ENCODE peak calls at places on chromosomes 1 and 21, in eight cellular contexts. V, F, D, P, U, X, A and N are unnamed samples.

GRCh38 chr1:3908886-3909517 is 8.9 kb upstream of the C1orf174 start:
- DNase-seq in V (no peak), U (no peak), X (no peak), F (no peak), P (no peak), D (no peak), A (no peak), N (no peak)

GRCh38 chr1:205226868-205227583 is 720 bp upstream of the TMCC2 start:
- DNase-seq in P (no peak), D (no peak), U (peak), X (no peak), V (no peak), F (no peak), A (no peak), N (no peak)

GRCh38 chr1:43558346-43558841 is 27.7 kb downstream of the PTPRF start:
- DNase-seq in U (no peak), V (no peak), F (peak), D (no peak), X (no peak), A (no peak), P (no peak), N (no peak)

GRCh38 chr1:222653178-222653827 is 35.4 kb downstream of the MIA3 start:
- DNase-seq in D (no peak), U (no peak), F (no peak), P (no peak), X (no peak), V (no peak), A (no peak), N (no peak)

GRCh38 chr1:155729031-155729898 is 40.4 kb downstream of the DAP3 start:
- DNase-seq in P (peak), D (no peak), V (peak), F (peak), X (peak), U (peak), A (no peak), N (no peak)

GRCh38 chr1:6423321-6423999 is 1.1 kb upstream of the ESPN start:
- DNase-seq in V (peak), F (no peak), U (peak), P (peak), A (peak), X (peak), D (peak), N (peak)

GRCh38 chr1:15323351-15323988 is 76.4 kb downstream of the FHAD1 start:
- DNase-seq in U (peak), A (peak), P (peak), F (no peak), V (peak), D (peak), X (peak), N (peak)

GRCh38 chr1:73781257-73781656 is 416.7 kb downstream of the LRRIQ3 start:
- DNase-seq in A (no peak), U (no peak), D (no peak), V (no peak), X (no peak), F (no peak), P (no peak), N (no peak)

GRCh38 chr1:1948783-1949182 is 29.7 kb upstream of the TMEM52 start:
- DNase-seq in D (no peak), U (no peak), V (no peak), A (no peak), P (no peak), X (no peak), F (no peak), N (no peak)

GRCh38 chr1:112849425-112849966 is 106.5 kb downstream of the SLC16A1 start:
- DNase-seq in A (no peak), F (no peak), U (peak), D (no peak), V (peak), P (no peak), X (peak), N (no peak)

GRCh38 chr21:46050651-46051378 is 47.1 kb upstream of the COL6A2 start:
- DNase-seq in D (no peak), A (no peak), F (no peak), U (no peak), X (no peak), V (no peak), P (no peak), N (no peak)

GRCh38 chr21:34630536-34631143 is 15.7 kb upstream of the RCAN1 start:
- DNase-seq in A (no peak), X (no peak), V (peak), D (no peak), U (peak), F (no peak), P (peak), N (no peak)

GRCh38 chr1:114075546-114076249 is 78.0 kb downstream of the SYT6 start:
- DNase-seq in P (no peak), V (no peak), U (no peak), F (no peak), A (no peak), X (no peak), D (no peak), N (no peak)

GRCh38 chr1:189662190-189662589 is 815.5 kb downstream of the BRINP3 start:
- DNase-seq in D (no peak), A (no peak), P (no peak), V (no peak), F (no peak), X (no peak), U (no peak), N (no peak)

GRCh38 chr1:246947255-246947654 is 15.5 kb upstream of the AHCTF1 start:
- DNase-seq in X (no peak), F (no peak), P (no peak), D (no peak), A (no peak), U (no peak), V (peak), N (no peak)

GRCh38 chr1:40477680-40478057 is 579 bp downstream of the ZFP69 start:
- DNase-seq in F (no peak), P (peak), V (peak), X (no peak), U (peak), D (no peak), A (no peak), N (no peak)

GRCh38 chr21:31203371-31204054 is 140.5 kb downstream of the TIAM1 start:
- DNase-seq in V (no peak), F (no peak), X (no peak), D (no peak), P (no peak), A (no peak), U (no peak), N (no peak)

GRCh38 chr1:225733254-225733653 is 44.4 kb upstream of the SRP9 start:
- DNase-seq in A (no peak), D (no peak), F (no peak), X (peak), U (peak), V (no peak), P (no peak), N (no peak)

GRCh38 chr21:29433366-29434059 is 134.8 kb downstream of the BACH1 start:
- DNase-seq in V (no peak), A (no peak), F (no peak), D (no peak), P (no peak), X (no peak), U (no peak), N (no peak)

GRCh38 chr1:31830511-31830910 is 14.7 kb upstream of the SPOCD1 start:
- DNase-seq in V (no peak), X (no peak), U (peak), D (no peak), F (no peak), A (no peak), P (no peak), N (no peak)

GRCh38 chr1:157403203-157403602 is 149.1 kb downstream of the FCRL5 start:
- DNase-seq in A (no peak), F (no peak), V (no peak), P (peak), D (no peak), X (no peak), U (no peak), N (no peak)

GRCh38 chr1:181496759-181497158 is 13.4 kb downstream of the CACNA1E start:
- DNase-seq in A (no peak), F (no peak), P (no peak), D (no peak), V (no peak), U (no peak), X (no peak), N (no peak)

GRCh38 chr1:22105611-22106207 is 37.2 kb downstream of the WNT4 start:
- DNase-seq in V (peak), X (no peak), U (peak), P (peak), F (no peak), A (no peak), D (no peak), N (no peak)

GRCh38 chr1:153956997-153957715 is 1.3 kb downstream of the CRTC2 start:
- DNase-seq in D (no peak), U (no peak), A (no peak), P (no peak), X (no peak), F (no peak), V (no peak), N (no peak)

GRCh38 chr1:154552036-154552435 is 6.4 kb downstream of the UBE2Q1 start:
- DNase-seq in F (no peak), D (no peak), A (no peak), P (no peak), X (no peak), U (no peak), V (no peak), N (no peak)

GRCh38 chr1:56295949-56296929 is 283.1 kb downstream of the PLPP3 start:
- DNase-seq in P (no peak), A (no peak), V (no peak), X (no peak), U (no peak), F (no peak), D (no peak), N (no peak)

GRCh38 chr1:58768971-58769808 is 14.7 kb downstream of the JUN start:
- DNase-seq in A (peak), P (peak), V (peak), U (peak), X (peak), F (no peak), D (no peak), N (no peak)

GRCh38 chr1:167695756-167696561 is 25.8 kb upstream of the MPZL1 start:
- DNase-seq in U (no peak), D (no peak), P (no peak), V (no peak), A (no peak), X (no peak), F (no peak), N (no peak)

GRCh38 chr1:29136463-29136915 is 12.8 kb upstream of the TMEM200B start:
- DNase-seq in D (no peak), A (no peak), P (peak), V (no peak), X (peak), U (no peak), F (no peak), N (no peak)

GRCh38 chr1:204155881-204156280 is 4.0 kb upstream of the ETNK2 start:
- DNase-seq in V (no peak), P (no peak), F (no peak), X (no peak), U (no peak), A (no peak), D (no peak), N (no peak)

GRCh38 chr1:12142891-12143630 is 23.7 kb upstream of the TNFRSF1B start:
- DNase-seq in U (no peak), F (no peak), D (no peak), V (no peak), X (peak), A (no peak), P (no peak), N (no peak)

GRCh38 chr1:235100124-235100801 is 28.4 kb downstream of the TOMM20 start:
- DNase-seq in F (no peak), A (no peak), D (no peak), V (no peak), P (no peak), U (peak), X (no peak), N (peak)

GRCh38 chr1:154193821-154194220 is 1.9 kb upstream of the TPM3 start:
- DNase-seq in X (peak), V (no peak), D (no peak), A (no peak), F (no peak), U (peak), P (no peak), N (no peak)

GRCh38 chr1:211928993-211929637 is 98.6 kb upstream of the LPGAT1 start:
- DNase-seq in A (no peak), D (no peak), U (peak), X (peak), F (no peak), V (no peak), P (no peak), N (no peak)

GRCh38 chr1:19648689-19649088 is 4.6 kb downstream of the NBL1 start:
- DNase-seq in U (no peak), P (no peak), V (peak), D (no peak), F (no peak), A (no peak), X (no peak), N (no peak)

GRCh38 chr1:216582151-216582550 is 141.1 kb downstream of the ESRRG start:
- DNase-seq in X (no peak), F (no peak), A (no peak), V (no peak), U (no peak), D (no peak), P (no peak), N (no peak)

GRCh38 chr1:239008568-239008967 is 377.8 kb upstream of the CHRM3 start:
- DNase-seq in D (no peak), A (no peak), U (no peak), V (no peak), X (no peak), F (no peak), P (no peak), N (no peak)

GRCh38 chr1:150152772-150153461 is 3.2 kb downstream of the PLEKHO1 start:
- DNase-seq in F (no peak), X (no peak), A (no peak), V (peak), U (no peak), P (peak), D (no peak), N (no peak)

GRCh38 chr1:221397141-221397540 is 344.7 kb downstream of the DUSP10 start:
- DNase-seq in P (no peak), X (no peak), V (no peak), A (no peak), U (no peak), D (no peak), F (no peak), N (no peak)

GRCh38 chr1:51724797-51725196 is 107.9 kb downstream of the OSBPL9 start:
- DNase-seq in X (no peak), V (no peak), P (no peak), U (no peak), F (no peak), A (no peak), D (no peak), N (no peak)